ENCODE peak calls at places on chromosomes 1 and 21, in five cellular contexts. One of them, this sample, is unnamed.

GRCh38 chr1:224498574-224499170 is 64.1 kb upstream of the WDR26 start:
- DNase-seq in dorsolateral prefrontal cortex: no peak
- DNase-seq in activated T-cell treated with anti-CD3 and anti-CD28 coated beads for 4 hours: no peak
- DNase-seq in stimulated activated CD4-positive, alpha-beta T cell treated with anti-CD3 and anti-CD28 coated beads, Interleukin-4, amount 100 ng/mL, for 1 hour: peak; percentile 9
- DNase-seq in sigmoid colon: no peak
- DNase-seq in this sample: no peak

GRCh38 chr1:87404306-87404705 is 75.6 kb downstream of the LMO4 start:
- DNase-seq in sigmoid colon: no peak
- DNase-seq in stimulated activated CD4-positive, alpha-beta T cell treated with anti-CD3 and anti-CD28 coated beads, Interleukin-4, amount 100 ng/mL, for 1 hour: no peak
- DNase-seq in activated T-cell treated with anti-CD3 and anti-CD28 coated beads for 4 hours: no peak
- DNase-seq in dorsolateral prefrontal cortex: no peak
- DNase-seq in this sample: no peak

GRCh38 chr21:45306832-45307571 is 19.3 kb upstream of the POFUT2 start:
- DNase-seq in dorsolateral prefrontal cortex: peak; percentile 94
- DNase-seq in stimulated activated CD4-positive, alpha-beta T cell treated with anti-CD3 and anti-CD28 coated beads, Interleukin-4, amount 100 ng/mL, for 1 hour: no peak
- DNase-seq in activated T-cell treated with anti-CD3 and anti-CD28 coated beads for 4 hours: no peak
- DNase-seq in sigmoid colon: peak; percentile 96
- DNase-seq in this sample: peak; percentile 78

GRCh38 chr1:171738921-171739320 is 2.9 kb downstream of the VAMP4 start:
- DNase-seq in sigmoid colon: no peak
- DNase-seq in dorsolateral prefrontal cortex: no peak
- DNase-seq in activated T-cell treated with anti-CD3 and anti-CD28 coated beads for 4 hours: no peak
- DNase-seq in stimulated activated CD4-positive, alpha-beta T cell treated with anti-CD3 and anti-CD28 coated beads, Interleukin-4, amount 100 ng/mL, for 1 hour: no peak
- DNase-seq in this sample: no peak

GRCh38 chr1:19643602-19644419 is at the start of gene NBL1:
- DNase-seq in dorsolateral prefrontal cortex: no peak
- DNase-seq in sigmoid colon: peak; percentile 90
- DNase-seq in activated T-cell treated with anti-CD3 and anti-CD28 coated beads for 4 hours: peak; percentile 61
- DNase-seq in stimulated activated CD4-positive, alpha-beta T cell treated with anti-CD3 and anti-CD28 coated beads, Interleukin-4, amount 100 ng/mL, for 1 hour: peak; percentile 75
- DNase-seq in this sample: no peak

GRCh38 chr1:23419180-23419579 is 5.4 kb downstream of the TCEA3 start:
- DNase-seq in activated T-cell treated with anti-CD3 and anti-CD28 coated beads for 4 hours: no peak
- DNase-seq in dorsolateral prefrontal cortex: no peak
- DNase-seq in sigmoid colon: no peak
- DNase-seq in stimulated activated CD4-positive, alpha-beta T cell treated with anti-CD3 and anti-CD28 coated beads, Interleukin-4, amount 100 ng/mL, for 1 hour: no peak
- DNase-seq in this sample: no peak

GRCh38 chr1:97334454-97334853 is 586.4 kb downstream of the DPYD start:
- DNase-seq in sigmoid colon: no peak
- DNase-seq in stimulated activated CD4-positive, alpha-beta T cell treated with anti-CD3 and anti-CD28 coated beads, Interleukin-4, amount 100 ng/mL, for 1 hour: no peak
- DNase-seq in activated T-cell treated with anti-CD3 and anti-CD28 coated beads for 4 hours: no peak
- DNase-seq in dorsolateral prefrontal cortex: no peak
- DNase-seq in this sample: no peak

GRCh38 chr1:200873116-200873670 is 412 bp downstream of the GPR25 start:
- DNase-seq in stimulated activated CD4-positive, alpha-beta T cell treated with anti-CD3 and anti-CD28 coated beads, Interleukin-4, amount 100 ng/mL, for 1 hour: no peak
- DNase-seq in sigmoid colon: peak; percentile 30
- DNase-seq in dorsolateral prefrontal cortex: no peak
- DNase-seq in activated T-cell treated with anti-CD3 and anti-CD28 coated beads for 4 hours: no peak
- DNase-seq in this sample: no peak

GRCh38 chr1:107532318-107532717 is 391.5 kb downstream of the NTNG1 start:
- DNase-seq in sigmoid colon: no peak
- DNase-seq in dorsolateral prefrontal cortex: no peak
- DNase-seq in stimulated activated CD4-positive, alpha-beta T cell treated with anti-CD3 and anti-CD28 coated beads, Interleukin-4, amount 100 ng/mL, for 1 hour: no peak
- DNase-seq in activated T-cell treated with anti-CD3 and anti-CD28 coated beads for 4 hours: no peak
- DNase-seq in this sample: no peak

GRCh38 chr1:43576521-43576920 is 45.8 kb downstream of the PTPRF start:
- DNase-seq in stimulated activated CD4-positive, alpha-beta T cell treated with anti-CD3 and anti-CD28 coated beads, Interleukin-4, amount 100 ng/mL, for 1 hour: no peak
- DNase-seq in sigmoid colon: no peak
- DNase-seq in dorsolateral prefrontal cortex: no peak
- DNase-seq in activated T-cell treated with anti-CD3 and anti-CD28 coated beads for 4 hours: no peak
- DNase-seq in this sample: no peak

GRCh38 chr1:50973875-50974617 is 4.0 kb downstream of the CDKN2C start:
- DNase-seq in activated T-cell treated with anti-CD3 and anti-CD28 coated beads for 4 hours: no peak
- DNase-seq in stimulated activated CD4-positive, alpha-beta T cell treated with anti-CD3 and anti-CD28 coated beads, Interleukin-4, amount 100 ng/mL, for 1 hour: no peak
- DNase-seq in dorsolateral prefrontal cortex: no peak
- DNase-seq in sigmoid colon: no peak
- DNase-seq in this sample: no peak

GRCh38 chr1:95005584-95005983 is 67.2 kb downstream of the ALG14 start:
- DNase-seq in stimulated activated CD4-positive, alpha-beta T cell treated with anti-CD3 and anti-CD28 coated beads, Interleukin-4, amount 100 ng/mL, for 1 hour: no peak
- DNase-seq in activated T-cell treated with anti-CD3 and anti-CD28 coated beads for 4 hours: no peak
- DNase-seq in sigmoid colon: no peak
- DNase-seq in dorsolateral prefrontal cortex: no peak
- DNase-seq in this sample: no peak

GRCh38 chr1:2635271-2636010 is 2.6 kb upstream of the MMEL1 start:
- DNase-seq in sigmoid colon: peak; percentile 44
- DNase-seq in dorsolateral prefrontal cortex: no peak
- DNase-seq in activated T-cell treated with anti-CD3 and anti-CD28 coated beads for 4 hours: no peak
- DNase-seq in stimulated activated CD4-positive, alpha-beta T cell treated with anti-CD3 and anti-CD28 coated beads, Interleukin-4, amount 100 ng/mL, for 1 hour: no peak
- DNase-seq in this sample: peak; percentile 64

GRCh38 chr1:10242135-10242534 is 31.8 kb downstream of the KIF1B start:
- DNase-seq in dorsolateral prefrontal cortex: no peak
- DNase-seq in sigmoid colon: no peak
- DNase-seq in stimulated activated CD4-positive, alpha-beta T cell treated with anti-CD3 and anti-CD28 coated beads, Interleukin-4, amount 100 ng/mL, for 1 hour: no peak
- DNase-seq in activated T-cell treated with anti-CD3 and anti-CD28 coated beads for 4 hours: no peak
- DNase-seq in this sample: no peak

GRCh38 chr1:216670118-216670870 is 52.9 kb downstream of the ESRRG start:
- DNase-seq in sigmoid colon: no peak
- DNase-seq in stimulated activated CD4-positive, alpha-beta T cell treated with anti-CD3 and anti-CD28 coated beads, Interleukin-4, amount 100 ng/mL, for 1 hour: no peak
- DNase-seq in activated T-cell treated with anti-CD3 and anti-CD28 coated beads for 4 hours: no peak
- DNase-seq in dorsolateral prefrontal cortex: no peak
- DNase-seq in this sample: no peak

GRCh38 chr1:59332983-59333382 is 36.1 kb downstream of the FGGY start:
- DNase-seq in dorsolateral prefrontal cortex: no peak
- DNase-seq in activated T-cell treated with anti-CD3 and anti-CD28 coated beads for 4 hours: no peak
- DNase-seq in stimulated activated CD4-positive, alpha-beta T cell treated with anti-CD3 and anti-CD28 coated beads, Interleukin-4, amount 100 ng/mL, for 1 hour: no peak
- DNase-seq in sigmoid colon: no peak
- DNase-seq in this sample: no peak

GRCh38 chr1:25620701-25621350 is 4.2 kb downstream of the MAN1C1 start:
- DNase-seq in stimulated activated CD4-positive, alpha-beta T cell treated with anti-CD3 and anti-CD28 coated beads, Interleukin-4, amount 100 ng/mL, for 1 hour: no peak
- DNase-seq in sigmoid colon: no peak
- DNase-seq in activated T-cell treated with anti-CD3 and anti-CD28 coated beads for 4 hours: no peak
- DNase-seq in dorsolateral prefrontal cortex: no peak
- DNase-seq in this sample: no peak

GRCh38 chr1:192439373-192440025 is 122.7 kb downstream of the RGS21 start:
- DNase-seq in sigmoid colon: no peak
- DNase-seq in dorsolateral prefrontal cortex: no peak
- DNase-seq in activated T-cell treated with anti-CD3 and anti-CD28 coated beads for 4 hours: no peak
- DNase-seq in stimulated activated CD4-positive, alpha-beta T cell treated with anti-CD3 and anti-CD28 coated beads, Interleukin-4, amount 100 ng/mL, for 1 hour: no peak
- DNase-seq in this sample: no peak

GRCh38 chr1:93779540-93780121 is 98.0 kb upstream of the BCAR3 start:
- DNase-seq in sigmoid colon: no peak
- DNase-seq in activated T-cell treated with anti-CD3 and anti-CD28 coated beads for 4 hours: no peak
- DNase-seq in stimulated activated CD4-positive, alpha-beta T cell treated with anti-CD3 and anti-CD28 coated beads, Interleukin-4, amount 100 ng/mL, for 1 hour: no peak
- DNase-seq in dorsolateral prefrontal cortex: no peak
- DNase-seq in this sample: no peak

GRCh38 chr1:23394664-23395063 is 25.0 kb upstream of the ZNF436 start:
- DNase-seq in sigmoid colon: peak; percentile 97
- DNase-seq in activated T-cell treated with anti-CD3 and anti-CD28 coated beads for 4 hours: no peak
- DNase-seq in dorsolateral prefrontal cortex: peak; percentile 54
- DNase-seq in stimulated activated CD4-positive, alpha-beta T cell treated with anti-CD3 and anti-CD28 coated beads, Interleukin-4, amount 100 ng/mL, for 1 hour: no peak
- DNase-seq in this sample: peak; percentile 82

GRCh38 chr1:22508991-22509390 is 54.3 kb upstream of the EPHA8 start:
- DNase-seq in stimulated activated CD4-positive, alpha-beta T cell treated with anti-CD3 and anti-CD28 coated beads, Interleukin-4, amount 100 ng/mL, for 1 hour: no peak
- DNase-seq in dorsolateral prefrontal cortex: no peak
- DNase-seq in activated T-cell treated with anti-CD3 and anti-CD28 coated beads for 4 hours: no peak
- DNase-seq in sigmoid colon: no peak
- DNase-seq in this sample: no peak

GRCh38 chr1:196651637-196652215 is at the start of gene CFH:
- DNase-seq in sigmoid colon: no peak
- DNase-seq in activated T-cell treated with anti-CD3 and anti-CD28 coated beads for 4 hours: no peak
- DNase-seq in stimulated activated CD4-positive, alpha-beta T cell treated with anti-CD3 and anti-CD28 coated beads, Interleukin-4, amount 100 ng/mL, for 1 hour: no peak
- DNase-seq in dorsolateral prefrontal cortex: no peak
- DNase-seq in this sample: no peak

GRCh38 chr1:74395492-74395891 is 116.9 kb downstream of the LRRC53 start:
- DNase-seq in sigmoid colon: no peak
- DNase-seq in stimulated activated CD4-positive, alpha-beta T cell treated with anti-CD3 and anti-CD28 coated beads, Interleukin-4, amount 100 ng/mL, for 1 hour: no peak
- DNase-seq in dorsolateral prefrontal cortex: peak; percentile 11
- DNase-seq in activated T-cell treated with anti-CD3 and anti-CD28 coated beads for 4 hours: no peak
- DNase-seq in this sample: no peak

GRCh38 chr1:96562094-96562493 is 159.5 kb upstream of the PTBP2 start:
- DNase-seq in sigmoid colon: no peak
- DNase-seq in stimulated activated CD4-positive, alpha-beta T cell treated with anti-CD3 and anti-CD28 coated beads, Interleukin-4, amount 100 ng/mL, for 1 hour: no peak
- DNase-seq in activated T-cell treated with anti-CD3 and anti-CD28 coated beads for 4 hours: no peak
- DNase-seq in dorsolateral prefrontal cortex: no peak
- DNase-seq in this sample: no peak

GRCh38 chr1:17538428-17539130 is 919 bp upstream of the ARHGEF10L start:
- DNase-seq in dorsolateral prefrontal cortex: no peak
- DNase-seq in sigmoid colon: peak; percentile 79
- DNase-seq in activated T-cell treated with anti-CD3 and anti-CD28 coated beads for 4 hours: no peak
- DNase-seq in stimulated activated CD4-positive, alpha-beta T cell treated with anti-CD3 and anti-CD28 coated beads, Interleukin-4, amount 100 ng/mL, for 1 hour: no peak
- DNase-seq in this sample: no peak

GRCh38 chr1:23196627-23197328 is 20.5 kb downstream of the HTR1D start:
- DNase-seq in stimulated activated CD4-positive, alpha-beta T cell treated with anti-CD3 and anti-CD28 coated beads, Interleukin-4, amount 100 ng/mL, for 1 hour: no peak
- DNase-seq in sigmoid colon: no peak
- DNase-seq in activated T-cell treated with anti-CD3 and anti-CD28 coated beads for 4 hours: no peak
- DNase-seq in dorsolateral prefrontal cortex: no peak
- DNase-seq in this sample: no peak

GRCh38 chr1:24091971-24092482 is 19.9 kb downstream of the MYOM3 start:
- DNase-seq in dorsolateral prefrontal cortex: no peak
- DNase-seq in activated T-cell treated with anti-CD3 and anti-CD28 coated beads for 4 hours: no peak
- DNase-seq in stimulated activated CD4-positive, alpha-beta T cell treated with anti-CD3 and anti-CD28 coated beads, Interleukin-4, amount 100 ng/mL, for 1 hour: no peak
- DNase-seq in sigmoid colon: no peak
- DNase-seq in this sample: no peak

GRCh38 chr1:100810360-100810759 is 84.3 kb downstream of the EXTL2 start:
- DNase-seq in dorsolateral prefrontal cortex: no peak
- DNase-seq in activated T-cell treated with anti-CD3 and anti-CD28 coated beads for 4 hours: no peak
- DNase-seq in stimulated activated CD4-positive, alpha-beta T cell treated with anti-CD3 and anti-CD28 coated beads, Interleukin-4, amount 100 ng/mL, for 1 hour: no peak
- DNase-seq in sigmoid colon: no peak
- DNase-seq in this sample: no peak

GRCh38 chr1:155694167-155694566 is 5.3 kb downstream of the DAP3 start:
- DNase-seq in sigmoid colon: no peak
- DNase-seq in activated T-cell treated with anti-CD3 and anti-CD28 coated beads for 4 hours: no peak
- DNase-seq in dorsolateral prefrontal cortex: no peak
- DNase-seq in stimulated activated CD4-positive, alpha-beta T cell treated with anti-CD3 and anti-CD28 coated beads, Interleukin-4, amount 100 ng/mL, for 1 hour: no peak
- DNase-seq in this sample: no peak

GRCh38 chr1:39876136-39876535 is 7.2 kb downstream of the TRIT1 start:
- DNase-seq in dorsolateral prefrontal cortex: no peak
- DNase-seq in stimulated activated CD4-positive, alpha-beta T cell treated with anti-CD3 and anti-CD28 coated beads, Interleukin-4, amount 100 ng/mL, for 1 hour: no peak
- DNase-seq in sigmoid colon: no peak
- DNase-seq in activated T-cell treated with anti-CD3 and anti-CD28 coated beads for 4 hours: no peak
- DNase-seq in this sample: no peak

GRCh38 chr1:61341426-61341825 is 259.1 kb downstream of the NFIA start:
- DNase-seq in sigmoid colon: no peak
- DNase-seq in stimulated activated CD4-positive, alpha-beta T cell treated with anti-CD3 and anti-CD28 coated beads, Interleukin-4, amount 100 ng/mL, for 1 hour: no peak
- DNase-seq in activated T-cell treated with anti-CD3 and anti-CD28 coated beads for 4 hours: no peak
- DNase-seq in dorsolateral prefrontal cortex: no peak
- DNase-seq in this sample: no peak

GRCh38 chr21:36968414-36968813 is 1.9 kb upstream of the HLCS start:
- DNase-seq in sigmoid colon: no peak
- DNase-seq in dorsolateral prefrontal cortex: no peak
- DNase-seq in activated T-cell treated with anti-CD3 and anti-CD28 coated beads for 4 hours: no peak
- DNase-seq in stimulated activated CD4-positive, alpha-beta T cell treated with anti-CD3 and anti-CD28 coated beads, Interleukin-4, amount 100 ng/mL, for 1 hour: no peak
- DNase-seq in this sample: no peak

GRCh38 chr1:236200925-236201324 is 58.6 kb downstream of the GPR137B start:
- DNase-seq in activated T-cell treated with anti-CD3 and anti-CD28 coated beads for 4 hours: no peak
- DNase-seq in dorsolateral prefrontal cortex: no peak
- DNase-seq in sigmoid colon: no peak
- DNase-seq in stimulated activated CD4-positive, alpha-beta T cell treated with anti-CD3 and anti-CD28 coated beads, Interleukin-4, amount 100 ng/mL, for 1 hour: no peak
- DNase-seq in this sample: no peak

GRCh38 chr1:40362699-40363098 is 10.8 kb upstream of the SMAP2 start:
- DNase-seq in stimulated activated CD4-positive, alpha-beta T cell treated with anti-CD3 and anti-CD28 coated beads, Interleukin-4, amount 100 ng/mL, for 1 hour: no peak
- DNase-seq in dorsolateral prefrontal cortex: no peak
- DNase-seq in sigmoid colon: no peak
- DNase-seq in activated T-cell treated with anti-CD3 and anti-CD28 coated beads for 4 hours: no peak
- DNase-seq in this sample: no peak

GRCh38 chr1:232033285-232033684 is 406.7 kb downstream of the DISC1 start:
- DNase-seq in dorsolateral prefrontal cortex: no peak
- DNase-seq in stimulated activated CD4-positive, alpha-beta T cell treated with anti-CD3 and anti-CD28 coated beads, Interleukin-4, amount 100 ng/mL, for 1 hour: no peak
- DNase-seq in activated T-cell treated with anti-CD3 and anti-CD28 coated beads for 4 hours: no peak
- DNase-seq in sigmoid colon: no peak
- DNase-seq in this sample: no peak